ENCODE peak calls at places on chromosomes 7 and 10, in eight cellular contexts. One of them, this sample, is unnamed.

GRCh38 chr7:293681-294439 is 3.9 kb downstream of the FOXL3 start:
- DNase-seq in stimulated activated CD4-positive, alpha-beta T cell treated with anti-CD3 and anti-CD28 coated beads, Interleukin-2, amount 100 ng/mL, for 48 hours: no peak
- DNase-seq in natural killer cell treated with Interleukin-12 subunit alpha and Interleukin-12 subunit beta and Interleukin-15 and Interleukin-18, amount 100 ng/mL, for 72 hours: no peak
- DNase-seq in EH: no peak
- DNase-seq in DND-41: no peak
- DNase-seq in NCI-H1092: no peak
- DNase-seq in IMR-90: no peak
- DNase-seq in ovary: no peak
- DNase-seq in this sample: no peak

GRCh38 chr10:14670551-14671240 is 104.0 kb downstream of the FAM107B start:
- DNase-seq in stimulated activated CD4-positive, alpha-beta T cell treated with anti-CD3 and anti-CD28 coated beads, Interleukin-2, amount 100 ng/mL, for 48 hours: no peak
- DNase-seq in natural killer cell treated with Interleukin-12 subunit alpha and Interleukin-12 subunit beta and Interleukin-15 and Interleukin-18, amount 100 ng/mL, for 72 hours: no peak
- DNase-seq in EH: peak; percentile 78
- DNase-seq in DND-41: no peak
- DNase-seq in NCI-H1092: no peak
- DNase-seq in IMR-90: peak; percentile 82
- DNase-seq in ovary: no peak
- DNase-seq in this sample: no peak

GRCh38 chr7:22445871-22446270 is 54.1 kb downstream of the STEAP1B start:
- DNase-seq in stimulated activated CD4-positive, alpha-beta T cell treated with anti-CD3 and anti-CD28 coated beads, Interleukin-2, amount 100 ng/mL, for 48 hours: no peak
- DNase-seq in natural killer cell treated with Interleukin-12 subunit alpha and Interleukin-12 subunit beta and Interleukin-15 and Interleukin-18, amount 100 ng/mL, for 72 hours: no peak
- DNase-seq in EH: no peak
- DNase-seq in DND-41: no peak
- DNase-seq in NCI-H1092: no peak
- DNase-seq in IMR-90: no peak
- DNase-seq in ovary: no peak
- DNase-seq in this sample: no peak

GRCh38 chr7:45203947-45204445 is 46.4 kb downstream of the RAMP3 start:
- DNase-seq in stimulated activated CD4-positive, alpha-beta T cell treated with anti-CD3 and anti-CD28 coated beads, Interleukin-2, amount 100 ng/mL, for 48 hours: no peak
- DNase-seq in natural killer cell treated with Interleukin-12 subunit alpha and Interleukin-12 subunit beta and Interleukin-15 and Interleukin-18, amount 100 ng/mL, for 72 hours: no peak
- DNase-seq in EH: peak; percentile 53
- DNase-seq in DND-41: no peak
- DNase-seq in NCI-H1092: no peak
- DNase-seq in IMR-90: peak; percentile 51
- DNase-seq in ovary: no peak
- DNase-seq in this sample: no peak

GRCh38 chr7:3892686-3893085 is 591.6 kb downstream of the SDK1 start:
- DNase-seq in stimulated activated CD4-positive, alpha-beta T cell treated with anti-CD3 and anti-CD28 coated beads, Interleukin-2, amount 100 ng/mL, for 48 hours: no peak
- DNase-seq in natural killer cell treated with Interleukin-12 subunit alpha and Interleukin-12 subunit beta and Interleukin-15 and Interleukin-18, amount 100 ng/mL, for 72 hours: no peak
- DNase-seq in EH: no peak
- DNase-seq in DND-41: no peak
- DNase-seq in NCI-H1092: no peak
- DNase-seq in IMR-90: no peak
- DNase-seq in ovary: no peak
- DNase-seq in this sample: no peak

GRCh38 chr10:90859321-90859751 is 1.5 kb upstream of the HTR7 start:
- DNase-seq in stimulated activated CD4-positive, alpha-beta T cell treated with anti-CD3 and anti-CD28 coated beads, Interleukin-2, amount 100 ng/mL, for 48 hours: no peak
- DNase-seq in natural killer cell treated with Interleukin-12 subunit alpha and Interleukin-12 subunit beta and Interleukin-15 and Interleukin-18, amount 100 ng/mL, for 72 hours: no peak
- DNase-seq in EH: peak; percentile 76
- DNase-seq in DND-41: no peak
- DNase-seq in NCI-H1092: no peak
- DNase-seq in IMR-90: peak; percentile 79
- DNase-seq in ovary: no peak
- DNase-seq in this sample: no peak

GRCh38 chr7:158390460-158390859 is 197.2 kb downstream of the PTPRN2 start:
- DNase-seq in stimulated activated CD4-positive, alpha-beta T cell treated with anti-CD3 and anti-CD28 coated beads, Interleukin-2, amount 100 ng/mL, for 48 hours: no peak
- DNase-seq in natural killer cell treated with Interleukin-12 subunit alpha and Interleukin-12 subunit beta and Interleukin-15 and Interleukin-18, amount 100 ng/mL, for 72 hours: no peak
- DNase-seq in EH: no peak
- DNase-seq in DND-41: no peak
- DNase-seq in NCI-H1092: no peak
- DNase-seq in IMR-90: no peak
- DNase-seq in ovary: no peak
- DNase-seq in this sample: no peak

GRCh38 chr7:51620690-51621089 is 304.1 kb upstream of the COBL start:
- DNase-seq in stimulated activated CD4-positive, alpha-beta T cell treated with anti-CD3 and anti-CD28 coated beads, Interleukin-2, amount 100 ng/mL, for 48 hours: no peak
- DNase-seq in natural killer cell treated with Interleukin-12 subunit alpha and Interleukin-12 subunit beta and Interleukin-15 and Interleukin-18, amount 100 ng/mL, for 72 hours: no peak
- DNase-seq in EH: no peak
- DNase-seq in DND-41: no peak
- DNase-seq in NCI-H1092: no peak
- DNase-seq in IMR-90: no peak
- DNase-seq in ovary: no peak
- DNase-seq in this sample: no peak

GRCh38 chr10:125130260-125130659 is 30.1 kb downstream of the CTBP2 start:
- DNase-seq in stimulated activated CD4-positive, alpha-beta T cell treated with anti-CD3 and anti-CD28 coated beads, Interleukin-2, amount 100 ng/mL, for 48 hours: no peak
- DNase-seq in natural killer cell treated with Interleukin-12 subunit alpha and Interleukin-12 subunit beta and Interleukin-15 and Interleukin-18, amount 100 ng/mL, for 72 hours: no peak
- DNase-seq in EH: no peak
- DNase-seq in DND-41: no peak
- DNase-seq in NCI-H1092: no peak
- DNase-seq in IMR-90: no peak
- DNase-seq in ovary: no peak
- DNase-seq in this sample: no peak

GRCh38 chr7:115678049-115678982 is 352.2 kb downstream of the TFEC start:
- DNase-seq in stimulated activated CD4-positive, alpha-beta T cell treated with anti-CD3 and anti-CD28 coated beads, Interleukin-2, amount 100 ng/mL, for 48 hours: no peak
- DNase-seq in natural killer cell treated with Interleukin-12 subunit alpha and Interleukin-12 subunit beta and Interleukin-15 and Interleukin-18, amount 100 ng/mL, for 72 hours: no peak
- DNase-seq in EH: peak; percentile 81
- DNase-seq in DND-41: no peak
- DNase-seq in NCI-H1092: no peak
- DNase-seq in IMR-90: peak; percentile 74
- DNase-seq in ovary: peak; percentile 46
- DNase-seq in this sample: no peak

GRCh38 chr10:15843705-15844104 is 16.6 kb downstream of the MINDY3 start:
- DNase-seq in stimulated activated CD4-positive, alpha-beta T cell treated with anti-CD3 and anti-CD28 coated beads, Interleukin-2, amount 100 ng/mL, for 48 hours: no peak
- DNase-seq in natural killer cell treated with Interleukin-12 subunit alpha and Interleukin-12 subunit beta and Interleukin-15 and Interleukin-18, amount 100 ng/mL, for 72 hours: no peak
- DNase-seq in EH: no peak
- DNase-seq in DND-41: no peak
- DNase-seq in NCI-H1092: no peak
- DNase-seq in IMR-90: no peak
- DNase-seq in ovary: no peak
- DNase-seq in this sample: no peak

GRCh38 chr7:100220833-100221718 is 1.3 kb downstream of the PVRIG start:
- DNase-seq in stimulated activated CD4-positive, alpha-beta T cell treated with anti-CD3 and anti-CD28 coated beads, Interleukin-2, amount 100 ng/mL, for 48 hours: peak; percentile 46
- DNase-seq in natural killer cell treated with Interleukin-12 subunit alpha and Interleukin-12 subunit beta and Interleukin-15 and Interleukin-18, amount 100 ng/mL, for 72 hours: peak; percentile 82
- DNase-seq in EH: no peak
- DNase-seq in DND-41: peak; percentile 73
- DNase-seq in NCI-H1092: no peak
- DNase-seq in IMR-90: no peak
- DNase-seq in ovary: no peak
- DNase-seq in this sample: no peak

GRCh38 chr10:14254368-14254767 is 76.4 kb downstream of the FRMD4A start:
- DNase-seq in stimulated activated CD4-positive, alpha-beta T cell treated with anti-CD3 and anti-CD28 coated beads, Interleukin-2, amount 100 ng/mL, for 48 hours: no peak
- DNase-seq in natural killer cell treated with Interleukin-12 subunit alpha and Interleukin-12 subunit beta and Interleukin-15 and Interleukin-18, amount 100 ng/mL, for 72 hours: no peak
- DNase-seq in EH: peak; percentile 21
- DNase-seq in DND-41: no peak
- DNase-seq in NCI-H1092: no peak
- DNase-seq in IMR-90: no peak
- DNase-seq in ovary: no peak
- DNase-seq in this sample: no peak

GRCh38 chr7:16293669-16294425 is 127.5 kb downstream of the CRPPA start:
- DNase-seq in stimulated activated CD4-positive, alpha-beta T cell treated with anti-CD3 and anti-CD28 coated beads, Interleukin-2, amount 100 ng/mL, for 48 hours: no peak
- DNase-seq in natural killer cell treated with Interleukin-12 subunit alpha and Interleukin-12 subunit beta and Interleukin-15 and Interleukin-18, amount 100 ng/mL, for 72 hours: no peak
- DNase-seq in EH: no peak
- DNase-seq in DND-41: no peak
- DNase-seq in NCI-H1092: no peak
- DNase-seq in IMR-90: no peak
- DNase-seq in ovary: no peak
- DNase-seq in this sample: no peak

GRCh38 chr10:132499367-132499685 is 38.3 kb upstream of the INPP5A start:
- DNase-seq in stimulated activated CD4-positive, alpha-beta T cell treated with anti-CD3 and anti-CD28 coated beads, Interleukin-2, amount 100 ng/mL, for 48 hours: no peak
- DNase-seq in natural killer cell treated with Interleukin-12 subunit alpha and Interleukin-12 subunit beta and Interleukin-15 and Interleukin-18, amount 100 ng/mL, for 72 hours: no peak
- DNase-seq in EH: no peak
- DNase-seq in DND-41: no peak
- DNase-seq in NCI-H1092: no peak
- DNase-seq in IMR-90: no peak
- DNase-seq in ovary: no peak
- DNase-seq in this sample: no peak

GRCh38 chr7:7562736-7563135 is 3.9 kb upstream of the MIOS start:
- DNase-seq in stimulated activated CD4-positive, alpha-beta T cell treated with anti-CD3 and anti-CD28 coated beads, Interleukin-2, amount 100 ng/mL, for 48 hours: no peak
- DNase-seq in natural killer cell treated with Interleukin-12 subunit alpha and Interleukin-12 subunit beta and Interleukin-15 and Interleukin-18, amount 100 ng/mL, for 72 hours: no peak
- DNase-seq in EH: peak; percentile 65
- DNase-seq in DND-41: no peak
- DNase-seq in NCI-H1092: no peak
- DNase-seq in IMR-90: no peak
- DNase-seq in ovary: no peak
- DNase-seq in this sample: no peak

GRCh38 chr7:12945901-12946300 is 258.5 kb downstream of the ARL4A start:
- DNase-seq in stimulated activated CD4-positive, alpha-beta T cell treated with anti-CD3 and anti-CD28 coated beads, Interleukin-2, amount 100 ng/mL, for 48 hours: no peak
- DNase-seq in natural killer cell treated with Interleukin-12 subunit alpha and Interleukin-12 subunit beta and Interleukin-15 and Interleukin-18, amount 100 ng/mL, for 72 hours: no peak
- DNase-seq in EH: no peak
- DNase-seq in DND-41: no peak
- DNase-seq in NCI-H1092: no peak
- DNase-seq in IMR-90: no peak
- DNase-seq in ovary: no peak
- DNase-seq in this sample: no peak

GRCh38 chr7:140159487-140159886 is 17.3 kb downstream of the KDM7A start:
- DNase-seq in stimulated activated CD4-positive, alpha-beta T cell treated with anti-CD3 and anti-CD28 coated beads, Interleukin-2, amount 100 ng/mL, for 48 hours: no peak
- DNase-seq in natural killer cell treated with Interleukin-12 subunit alpha and Interleukin-12 subunit beta and Interleukin-15 and Interleukin-18, amount 100 ng/mL, for 72 hours: no peak
- DNase-seq in EH: peak; percentile 84
- DNase-seq in DND-41: no peak
- DNase-seq in NCI-H1092: no peak
- DNase-seq in IMR-90: peak; percentile 38
- DNase-seq in ovary: no peak
- DNase-seq in this sample: no peak

GRCh38 chr7:147013820-147014219 is 897.2 kb downstream of the CNTNAP2 start:
- DNase-seq in stimulated activated CD4-positive, alpha-beta T cell treated with anti-CD3 and anti-CD28 coated beads, Interleukin-2, amount 100 ng/mL, for 48 hours: no peak
- DNase-seq in natural killer cell treated with Interleukin-12 subunit alpha and Interleukin-12 subunit beta and Interleukin-15 and Interleukin-18, amount 100 ng/mL, for 72 hours: no peak
- DNase-seq in EH: no peak
- DNase-seq in DND-41: no peak
- DNase-seq in NCI-H1092: no peak
- DNase-seq in IMR-90: no peak
- DNase-seq in ovary: no peak
- DNase-seq in this sample: no peak

GRCh38 chr7:112064627-112065385 is 141.4 kb downstream of the DOCK4 start:
- DNase-seq in stimulated activated CD4-positive, alpha-beta T cell treated with anti-CD3 and anti-CD28 coated beads, Interleukin-2, amount 100 ng/mL, for 48 hours: no peak
- DNase-seq in natural killer cell treated with Interleukin-12 subunit alpha and Interleukin-12 subunit beta and Interleukin-15 and Interleukin-18, amount 100 ng/mL, for 72 hours: no peak
- DNase-seq in EH: no peak
- DNase-seq in DND-41: no peak
- DNase-seq in NCI-H1092: no peak
- DNase-seq in IMR-90: no peak
- DNase-seq in ovary: no peak
- DNase-seq in this sample: no peak

GRCh38 chr7:5596046-5596895 is 172.6 kb upstream of the TNRC18 start:
- DNase-seq in stimulated activated CD4-positive, alpha-beta T cell treated with anti-CD3 and anti-CD28 coated beads, Interleukin-2, amount 100 ng/mL, for 48 hours: peak; percentile 69
- DNase-seq in natural killer cell treated with Interleukin-12 subunit alpha and Interleukin-12 subunit beta and Interleukin-15 and Interleukin-18, amount 100 ng/mL, for 72 hours: peak; percentile 85
- DNase-seq in EH: peak; percentile 96
- DNase-seq in DND-41: peak; percentile 40
- DNase-seq in NCI-H1092: no peak
- DNase-seq in IMR-90: peak; percentile 95
- DNase-seq in ovary: peak; percentile 91
- DNase-seq in this sample: no peak

GRCh38 chr10:71516890-71517289 is 120.2 kb downstream of the CDH23 start:
- DNase-seq in stimulated activated CD4-positive, alpha-beta T cell treated with anti-CD3 and anti-CD28 coated beads, Interleukin-2, amount 100 ng/mL, for 48 hours: no peak
- DNase-seq in natural killer cell treated with Interleukin-12 subunit alpha and Interleukin-12 subunit beta and Interleukin-15 and Interleukin-18, amount 100 ng/mL, for 72 hours: no peak
- DNase-seq in EH: no peak
- DNase-seq in DND-41: no peak
- DNase-seq in NCI-H1092: no peak
- DNase-seq in IMR-90: no peak
- DNase-seq in ovary: no peak
- DNase-seq in this sample: no peak

GRCh38 chr10:113045155-113046055 is 95.4 kb downstream of the TCF7L2 start:
- DNase-seq in stimulated activated CD4-positive, alpha-beta T cell treated with anti-CD3 and anti-CD28 coated beads, Interleukin-2, amount 100 ng/mL, for 48 hours: no peak
- DNase-seq in natural killer cell treated with Interleukin-12 subunit alpha and Interleukin-12 subunit beta and Interleukin-15 and Interleukin-18, amount 100 ng/mL, for 72 hours: no peak
- DNase-seq in EH: peak; percentile 93
- DNase-seq in DND-41: no peak
- DNase-seq in NCI-H1092: no peak
- DNase-seq in IMR-90: peak; percentile 93
- DNase-seq in ovary: no peak
- DNase-seq in this sample: no peak

GRCh38 chr7:94655562-94655883 is 410 bp downstream of the SGCE start:
- DNase-seq in stimulated activated CD4-positive, alpha-beta T cell treated with anti-CD3 and anti-CD28 coated beads, Interleukin-2, amount 100 ng/mL, for 48 hours: no peak
- DNase-seq in natural killer cell treated with Interleukin-12 subunit alpha and Interleukin-12 subunit beta and Interleukin-15 and Interleukin-18, amount 100 ng/mL, for 72 hours: no peak
- DNase-seq in EH: no peak
- DNase-seq in DND-41: no peak
- DNase-seq in NCI-H1092: no peak
- DNase-seq in IMR-90: no peak
- DNase-seq in ovary: peak; percentile 54
- DNase-seq in this sample: no peak

GRCh38 chr7:459584-460373 is 59.9 kb downstream of the PDGFA start:
- DNase-seq in stimulated activated CD4-positive, alpha-beta T cell treated with anti-CD3 and anti-CD28 coated beads, Interleukin-2, amount 100 ng/mL, for 48 hours: no peak
- DNase-seq in natural killer cell treated with Interleukin-12 subunit alpha and Interleukin-12 subunit beta and Interleukin-15 and Interleukin-18, amount 100 ng/mL, for 72 hours: peak; percentile 39
- DNase-seq in EH: no peak
- DNase-seq in DND-41: no peak
- DNase-seq in NCI-H1092: no peak
- DNase-seq in IMR-90: no peak
- DNase-seq in ovary: no peak
- DNase-seq in this sample: no peak

GRCh38 chr10:34723746-34724145 is 91.3 kb downstream of the PARD3 start:
- DNase-seq in stimulated activated CD4-positive, alpha-beta T cell treated with anti-CD3 and anti-CD28 coated beads, Interleukin-2, amount 100 ng/mL, for 48 hours: no peak
- DNase-seq in natural killer cell treated with Interleukin-12 subunit alpha and Interleukin-12 subunit beta and Interleukin-15 and Interleukin-18, amount 100 ng/mL, for 72 hours: no peak
- DNase-seq in EH: peak; percentile 77
- DNase-seq in DND-41: peak; percentile 40
- DNase-seq in NCI-H1092: peak; percentile 26
- DNase-seq in IMR-90: peak; percentile 78
- DNase-seq in ovary: no peak
- DNase-seq in this sample: no peak

GRCh38 chr10:62046522-62047239 is 145.2 kb downstream of the ARID5B start:
- DNase-seq in stimulated activated CD4-positive, alpha-beta T cell treated with anti-CD3 and anti-CD28 coated beads, Interleukin-2, amount 100 ng/mL, for 48 hours: no peak
- DNase-seq in natural killer cell treated with Interleukin-12 subunit alpha and Interleukin-12 subunit beta and Interleukin-15 and Interleukin-18, amount 100 ng/mL, for 72 hours: no peak
- DNase-seq in EH: peak; percentile 84
- DNase-seq in DND-41: no peak
- DNase-seq in NCI-H1092: no peak
- DNase-seq in IMR-90: peak; percentile 47
- DNase-seq in ovary: no peak
- DNase-seq in this sample: no peak

This sample was measured in neural crest cell.